ENCODE peak calls at places on chromosomes 3 and 15, in eight cellular contexts. I is heart left ventricle, W is transverse colon, C is IMR-90, X is A549, D is endothelial cell of umbilical vein, T is uterus, B is stomach. V is an unnamed sample.

GRCh38 chr3:3799173-3800075 is at the start of gene LRRN1:
- DNase-seq in T (no peak), C (no peak), X (peak; percentile 3), I (peak; percentile 23), D (no peak), B (peak; percentile 76), W (peak; percentile 48), V (peak; percentile 76)

GRCh38 chr3:58608648-58609047 is 31.5 kb upstream of the FAM107A start:
- DNase-seq in X (no peak), B (no peak), D (no peak), I (peak; percentile 58), W (no peak), T (no peak), C (no peak), V (no peak)

GRCh38 chr3:134317106-134317947 is 56.9 kb downstream of the AMOTL2 start:
- DNase-seq in D (no peak), T (no peak), B (no peak), W (no peak), I (no peak), X (no peak), C (no peak), V (no peak)

GRCh38 chr3:17640466-17640865 is 102.0 kb downstream of the TBC1D5 start:
- DNase-seq in X (no peak), W (no peak), T (no peak), B (no peak), D (peak; percentile 26), C (peak; percentile 52), I (no peak), V (no peak)

GRCh38 chr3:27686642-27687041 is 35.5 kb downstream of the EOMES start:
- DNase-seq in I (no peak), T (no peak), W (no peak), D (no peak), B (no peak), X (no peak), C (peak; percentile 94), V (no peak)

GRCh38 chr3:48034000-48034516 is 17.8 kb upstream of the MAP4 start:
- DNase-seq in D (peak; percentile 66), T (no peak), B (no peak), W (no peak), I (no peak), C (peak; percentile 86), X (no peak), V (no peak)

GRCh38 chr3:134597390-134597975 is 53.3 kb downstream of the KY start:
- DNase-seq in X (no peak), T (no peak), W (no peak), I (no peak), B (no peak), C (no peak), D (no peak), V (no peak)

GRCh38 chr3:123046262-123046873 is 18.8 kb upstream of the SEMA5B start:
- DNase-seq in T (no peak), I (no peak), X (no peak), B (no peak), D (no peak), C (no peak), W (no peak), V (no peak)

GRCh38 chr3:155369735-155370134 is 76.3 kb upstream of the STRIT1 start:
- DNase-seq in X (no peak), T (no peak), B (no peak), W (no peak), C (no peak), I (no peak), D (no peak), V (no peak)

GRCh38 chr15:35054380-35054779 is 30.7 kb downstream of the NANOGP8 start:
- DNase-seq in I (no peak), T (no peak), C (no peak), D (no peak), X (no peak), B (no peak), W (no peak), V (no peak)

GRCh38 chr15:62413786-62414185 is 248.7 kb upstream of the C2CD4B start:
- DNase-seq in I (no peak), D (no peak), X (no peak), B (no peak), W (no peak), C (no peak), T (no peak), V (no peak)

GRCh38 chr3:188664795-188665194 is 507.0 kb upstream of the TPRG1 start:
- DNase-seq in C (no peak), X (no peak), W (no peak), B (no peak), D (peak; percentile 18), T (no peak), I (no peak), V (no peak)

GRCh38 chr3:27666277-27666676 is 55.8 kb downstream of the EOMES start:
- DNase-seq in X (no peak), B (no peak), D (no peak), W (no peak), C (no peak), T (no peak), I (no peak), V (no peak)

GRCh38 chr15:55518009-55518408 is 10.0 kb upstream of the DNAAF4 start:
- DNase-seq in B (no peak), D (no peak), X (no peak), W (no peak), T (no peak), I (no peak), C (no peak), V (no peak)

GRCh38 chr15:87492321-87492720 is 764.2 kb downstream of the NTRK3 start:
- DNase-seq in C (no peak), W (no peak), T (no peak), X (no peak), D (no peak), B (no peak), I (no peak), V (no peak)

GRCh38 chr3:146468234-146468931 is 978 bp downstream of the PLSCR2 start:
- DNase-seq in X (no peak), I (peak; percentile 9), C (peak; percentile 10), W (no peak), T (no peak), D (no peak), B (no peak), V (no peak)

GRCh38 chr3:141441381-141442365 is 45.2 kb upstream of the RASA2 start:
- DNase-seq in D (peak; percentile 85), W (peak; percentile 69), B (peak; percentile 51), X (peak; percentile 73), T (no peak), I (peak; percentile 69), C (peak; percentile 90), V (peak; percentile 86)

GRCh38 chr3:16388850-16389411 is 123.9 kb downstream of the OXNAD1 start:
- DNase-seq in D (no peak), B (no peak), X (no peak), W (no peak), C (peak; percentile 78), T (no peak), I (no peak), V (no peak)

GRCh38 chr3:30188713-30189112 is 417.7 kb upstream of the TGFBR2 start:
- DNase-seq in T (no peak), D (no peak), I (peak; percentile 24), X (no peak), B (no peak), W (no peak), C (peak; percentile 44), V (no peak)

GRCh38 chr3:10356461-10356897 is 35.6 kb upstream of the SEC13 start:
- DNase-seq in I (no peak), W (no peak), X (no peak), T (no peak), C (peak; percentile 64), B (no peak), D (no peak), V (no peak)

GRCh38 chr3:43411429-43411828 is 125.1 kb downstream of the SNRK start:
- DNase-seq in D (no peak), I (no peak), X (no peak), T (no peak), C (no peak), B (no peak), W (no peak), V (no peak)

GRCh38 chr3:105166893-105167292 is 199.8 kb upstream of the ALCAM start:
- DNase-seq in B (no peak), X (no peak), W (no peak), C (peak; percentile 83), D (no peak), T (no peak), I (no peak), V (no peak)

GRCh38 chr3:50272911-50273688 is 4.2 kb downstream of the SEMA3B start:
- DNase-seq in B (peak; percentile 93), C (peak; percentile 62), I (peak; percentile 85), X (peak; percentile 77), W (peak; percentile 92), T (peak; percentile 87), D (peak; percentile 84), V (peak; percentile 84)

GRCh38 chr3:193030276-193030675 is 112.6 kb upstream of the MB21D2 start:
- DNase-seq in B (no peak), C (peak; percentile 42), D (peak; percentile 21), I (no peak), W (no peak), T (no peak), X (no peak), V (no peak)
- H3K9me3 ChIP-seq in B (no peaks in the 10 kb centered on the region), C (no peaks in the 10 kb centered on the region), D (no peaks in the 10 kb centered on the region), I (no peaks in the 10 kb centered on the region), W (no peaks in the 10 kb centered on the region), T (no peaks in the 10 kb centered on the region), X (no peaks in the 10 kb centered on the region), V (no peaks in the 10 kb centered on the region)

GRCh38 chr3:22089284-22089683 is 338.3 kb upstream of the ZNF385D start:
- DNase-seq in C (peak; percentile 1), B (no peak), D (peak; percentile 6), T (no peak), W (peak; percentile 7), X (peak; percentile 6), I (no peak), V (no peak)
- TF ChIP-seq POLR2A in C (no peak), B (no peak), D (no peak), T (no peak), W (no peak), X (no peak), I (no peak), V (no peak)

GRCh38 chr15:91476861-91477260 is 376.6 kb upstream of the SLCO3A1 start:
- DNase-seq in W (no peak), X (no peak), D (no peak), B (no peak), C (no peak), T (no peak), I (no peak), V (no peak)
- H3K27ac ChIP-seq in W (no peak overlapping the region), X (no peak overlapping the region), D (no peak overlapping the region), B (no peak overlapping the region), C (no peak overlapping the region), T (no peak overlapping the region), I (no peak overlapping the region), V (no peak overlapping the region)

DNA sequence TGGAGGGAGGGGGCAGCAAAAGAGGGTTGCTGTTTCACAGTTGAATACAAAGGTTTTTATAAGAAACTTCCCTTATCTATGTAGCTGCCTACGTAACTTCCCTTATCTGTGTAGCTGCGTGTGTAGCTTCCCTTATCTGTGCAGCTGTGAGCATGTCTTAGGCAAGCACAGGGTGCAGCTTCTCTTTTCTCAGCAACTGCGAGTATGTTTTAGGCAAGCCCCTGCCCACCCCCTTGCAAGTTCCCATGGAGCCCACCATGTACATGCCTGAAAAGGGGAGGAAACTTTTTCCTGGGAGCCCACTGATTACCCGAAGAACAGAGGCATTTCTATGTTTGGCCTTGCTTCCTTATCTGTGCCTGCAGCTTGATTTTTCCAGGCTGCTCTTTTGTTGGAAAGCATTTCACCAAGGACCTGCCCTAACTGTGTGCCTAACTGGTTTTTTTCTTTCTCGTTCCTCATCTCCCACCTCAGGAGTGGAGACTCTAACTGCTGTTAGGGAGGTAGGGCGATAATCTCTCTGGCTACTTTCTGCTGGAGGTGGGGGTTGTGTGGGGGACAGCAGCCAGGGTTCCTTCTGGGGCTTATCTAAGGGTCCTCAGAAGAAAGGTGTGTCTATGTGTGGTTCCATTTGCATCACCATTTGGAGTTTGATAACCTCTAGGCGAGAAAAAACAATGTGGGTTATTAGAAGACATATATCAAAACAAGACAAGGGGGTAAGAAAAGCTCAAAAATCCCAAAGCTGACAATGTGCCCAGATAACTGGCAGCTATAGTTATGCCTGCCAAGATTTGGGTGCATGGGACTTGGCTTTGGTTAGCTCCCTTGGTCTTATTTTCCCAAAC is 26.0 kb downstream of the SORD start:
- DNase-seq in X (no peak), I (no peak), T (no peak), D (no peak), B (no peak), C (peak; percentile 40), W (no peak), V (no peak)
- H3K9me3 ChIP-seq in X (no peaks in the 10 kb centered on the region), I (no peaks in the 10 kb centered on the region), T (no peaks in the 10 kb centered on the region), D (no peaks in the 10 kb centered on the region), B (no peaks in the 10 kb centered on the region), C (no peaks in the 10 kb centered on the region), W (no peaks in the 10 kb centered on the region), V (no peaks in the 10 kb centered on the region)

V was measured in Peyer's patch.